ENCODE peak calls at places on chromosomes 7 and 10, in six cellular contexts. V is body of pancreas, C is type B pancreatic cell, W is endothelial cell, N is dorsolateral prefrontal cortex, E is MM.1S. S is an unnamed sample.

GRCh38 chr7:115329006-115329405 is 407.1 kb downstream of the MDFIC start:
- DNase-seq in V (no peak), C (no peak), W (no peak), N (no peak), E (no peak), S (no peak)

GRCh38 chr10:78656815-78657621 is 411.7 kb upstream of the ZMIZ1 start:
- DNase-seq in V (no peak), C (peak), W (no peak), N (peak), E (no peak), S (no peak)

GRCh38 chr10:12782537-12782936 is 219.0 kb downstream of the CCDC3 start:
- DNase-seq in V (peak), C (no peak), W (peak), N (no peak), E (no peak), S (no peak)

GRCh38 chr7:144036302-144036858 is 12.4 kb upstream of the OR2A5 start:
- DNase-seq in V (no peak), C (no peak), W (no peak), N (no peak), E (no peak), S (no peak)

GRCh38 chr10:116026315-116026714 is 246.7 kb downstream of the GFRA1 start:
- DNase-seq in V (no peak), C (no peak), W (no peak), N (no peak), E (no peak), S (no peak)

GRCh38 chr10:66822801-66823200 is 103.0 kb upstream of the LRRTM3 start:
- DNase-seq in V (no peak), C (no peak), W (no peak), N (no peak), E (no peak), S (no peak)

GRCh38 chr10:109696462-109696861 is 226.8 kb downstream of the XPNPEP1 start:
- DNase-seq in V (no peak), C (no peak), W (no peak), N (no peak), E (no peak), S (no peak)

GRCh38 chr7:142438235-142438922 is 180.5 kb upstream of the PRSS58 start:
- DNase-seq in V (peak), C (no peak), W (peak), N (no peak), E (peak), S (no peak)

GRCh38 chr10:123847686-123848432 is 43.7 kb downstream of the CPXM2 start:
- DNase-seq in V (no peak), C (no peak), W (no peak), N (no peak), E (no peak), S (no peak)

GRCh38 chr7:150945853-150946825 is 32.0 kb downstream of the KCNH2 start:
- DNase-seq in V (peak), C (no peak), W (no peak), N (peak), E (no peak), S (no peak)

GRCh38 chr10:83312570-83312969 is 826.7 kb upstream of the GHITM start:
- DNase-seq in V (no peak), C (no peak), W (no peak), N (no peak), E (no peak), S (no peak)

DNA sequence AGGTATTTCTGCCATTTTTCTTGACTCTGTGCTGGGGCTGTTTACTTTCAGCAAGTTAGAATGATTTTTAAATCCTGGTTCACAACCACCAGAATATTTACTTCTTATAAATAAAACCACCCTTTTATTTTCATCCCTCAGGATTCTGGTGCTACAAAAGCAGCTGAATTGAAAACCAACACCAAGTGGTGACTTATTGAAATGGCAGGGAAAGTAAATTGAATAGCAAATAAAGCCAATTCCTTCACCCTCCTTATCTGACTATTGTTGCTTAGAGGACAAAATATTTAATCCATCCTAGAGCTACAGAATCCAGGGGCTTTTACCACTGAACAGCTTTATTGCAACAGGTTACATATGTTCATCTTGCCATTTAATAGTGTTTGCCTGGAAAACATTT is 828.6 kb upstream of the GHITM start:
- DNase-seq in V (no peak), C (no peak), W (no peak), N (no peak), E (no peak), S (no peak)
- TF ChIP-seq CTCF in V (no peak), C (peak), W (peak), N (no peak), E (no peak), S (no peak)

GRCh38 chr7:128137096-128137655 is 103.9 kb upstream of the LEP start:
- DNase-seq in V (no peak), C (no peak), W (no peak), N (no peak), E (no peak), S (no peak)

GRCh38 chr7:128136215-128136597 is 104.9 kb upstream of the LEP start:
- DNase-seq in V (no peak), C (no peak), W (peak), N (no peak), E (no peak), S (no peak)

GRCh38 chr7:128132426-128133069 is 101.3 kb upstream of the LRRC4 start:
- DNase-seq in V (no peak), C (no peak), W (no peak), N (no peak), E (no peak), S (no peak)

GRCh38 chr7:128131701-128132100 is 100.5 kb upstream of the LRRC4 start:
- DNase-seq in V (no peak), C (no peak), W (no peak), N (no peak), E (no peak), S (no peak)

GRCh38 chr7:128135275-128136214 is 104.3 kb upstream of the LRRC4 start:
- DNase-seq in V (peak), C (no peak), W (peak), N (peak), E (peak), S (peak)
- TF ChIP-seq CTCF in V (peak), C (peak), W (peak), N (peak), E (peak), S (peak)

DNA sequence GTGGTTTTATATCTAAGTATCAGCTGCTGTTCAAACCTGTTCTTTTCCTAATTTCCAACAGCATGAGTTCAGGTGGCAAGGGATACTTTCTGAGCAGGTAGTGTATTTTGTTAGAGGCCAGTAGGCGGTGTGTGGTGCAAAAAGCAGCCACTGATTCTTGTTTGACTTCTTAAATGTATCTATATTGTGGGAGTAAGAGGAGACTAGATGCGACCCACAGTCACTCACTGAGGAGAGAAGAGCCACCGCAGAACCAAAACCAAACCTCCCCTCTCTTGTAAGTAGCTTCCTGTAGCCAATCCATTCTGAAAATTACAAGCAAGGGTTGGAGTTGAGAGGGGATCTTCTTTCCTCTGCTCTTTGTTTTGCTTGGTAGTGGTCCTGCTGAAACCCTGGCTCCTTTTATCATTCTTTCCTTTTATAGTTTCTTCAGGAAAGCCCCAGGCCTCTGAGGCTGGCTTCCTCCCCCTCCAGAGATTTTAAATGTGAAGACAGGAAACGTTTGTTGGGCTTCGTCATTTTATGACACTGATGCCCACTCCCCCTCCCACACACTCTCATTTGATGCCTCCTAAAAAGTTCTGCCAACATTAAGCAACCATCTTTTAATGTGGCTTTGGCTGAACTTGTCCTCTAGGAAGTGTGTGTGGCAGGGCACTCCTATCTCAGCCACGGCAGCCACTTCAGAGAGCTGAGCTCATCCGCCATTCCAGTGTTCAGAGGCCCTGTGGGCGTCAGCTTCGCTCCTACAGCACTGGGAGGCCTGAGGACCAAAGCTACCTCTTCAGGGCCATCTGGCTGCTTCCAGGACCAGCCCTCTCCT is 566.1 kb downstream of the SUGCT start:
- DNase-seq in V (no peak), C (no peak), W (no peak), N (no peak), E (no peak), S (no peak)
- TF ChIP-seq CTCF in V (no peak), C (no peak), W (no peak), N (no peak), E (no peak), S (no peak)

DNA sequence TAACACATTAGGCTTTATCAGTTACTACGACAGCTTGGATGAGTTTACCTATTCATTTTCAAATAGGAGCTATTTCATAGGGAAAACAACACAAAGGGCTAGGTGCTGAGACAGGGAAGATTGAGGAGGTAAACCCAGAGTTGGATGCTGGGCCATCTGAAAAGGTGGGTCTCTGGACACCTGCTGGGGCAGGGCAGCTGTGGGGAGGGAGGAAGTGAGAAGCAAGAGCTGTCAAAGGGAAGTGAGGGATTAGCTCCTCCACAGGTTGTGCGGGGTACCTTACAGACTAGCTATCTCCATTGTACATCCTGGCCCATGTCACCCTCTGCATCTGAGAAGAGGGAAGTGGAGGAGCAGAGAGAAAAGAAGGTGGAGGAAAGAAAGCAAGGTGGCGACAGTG is 48.9 kb downstream of the BLNK start:
- DNase-seq in V (no peak), C (no peak), W (no peak), N (no peak), E (peak), S (no peak)
- TF ChIP-seq CTCF in V (no peak), C (no peak), W (no peak), N (no peak), E (peak), S (no peak)

GRCh38 chr7:80453699-80454340 is 58.0 kb downstream of the GNAT3 start:
- DNase-seq in V (no peak), C (no peak), W (no peak), N (no peak), E (peak), S (no peak)
- TF ChIP-seq CTCF in V (peak), C (peak), W (peak), N (peak), E (peak), S (no peak)

GRCh38 chr7:4613855-4614548 is 68.1 kb upstream of the FOXK1 start:
- DNase-seq in V (no peak), C (no peak), W (no peak), N (no peak), E (no peak), S (no peak)

GRCh38 chr7:4610768-4611467 is 71.2 kb upstream of the FOXK1 start:
- DNase-seq in V (peak), C (no peak), W (peak), N (no peak), E (peak), S (peak)

GRCh38 chr7:4616116-4616515 is 66.0 kb upstream of the FOXK1 start:
- DNase-seq in V (no peak), C (no peak), W (no peak), N (no peak), E (no peak), S (no peak)

GRCh38 chr7:4612237-4612636 is 69.9 kb upstream of the FOXK1 start:
- DNase-seq in V (no peak), C (no peak), W (no peak), N (no peak), E (no peak), S (no peak)

GRCh38 chr7:4612939-4613841 is 68.9 kb upstream of the FOXK1 start:
- DNase-seq in V (peak), C (no peak), W (no peak), N (no peak), E (no peak), S (no peak)
- TF ChIP-seq CTCF in V (no peak), C (no peak), W (no peak), N (no peak), E (no peak), S (no peak)

DNA sequence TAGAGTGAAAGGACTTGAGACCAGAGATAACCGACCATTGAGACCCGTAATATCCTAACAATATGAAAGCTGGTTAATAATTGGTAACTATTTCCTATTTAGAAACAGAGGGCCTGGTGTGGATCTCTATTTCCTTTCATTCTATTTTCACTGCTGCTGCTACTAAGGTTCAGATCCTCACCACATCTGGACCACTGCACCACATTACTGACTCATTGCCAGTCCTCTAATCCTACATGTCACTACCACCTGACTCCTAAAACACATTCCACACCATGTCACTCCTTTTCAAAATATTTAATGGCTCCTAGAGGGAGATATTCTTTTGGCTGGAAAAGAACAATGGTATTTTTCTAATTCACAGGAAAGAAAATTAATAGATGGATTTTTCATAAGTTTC is 6.4 kb downstream of the USP54 start:
- DNase-seq in V (no peak), C (no peak), W (no peak), N (no peak), E (no peak), S (no peak)
- TF ChIP-seq CTCF in V (no peak), C (no peak), W (no peak), N (no peak), E (no peak), S (no peak)

GRCh38 chr7:19663816-19664531 is 44.9 kb downstream of the POLR1F start:
- DNase-seq in V (no peak), C (no peak), W (no peak), N (no peak), E (peak), S (no peak)

GRCh38 chr7:19670806-19671205 is 38.0 kb downstream of the POLR1F start:
- DNase-seq in V (no peak), C (no peak), W (no peak), N (no peak), E (no peak), S (no peak)

GRCh38 chr7:19665399-19666008 is 43.3 kb downstream of the POLR1F start:
- DNase-seq in V (no peak), C (no peak), W (no peak), N (no peak), E (peak), S (no peak)
- TF ChIP-seq CTCF in V (peak), C (peak), W (peak), N (peak), E (peak), S (no peak)

GRCh38 chr7:83005410-83005809 is 157.3 kb downstream of the PCLO start:
- DNase-seq in V (no peak), C (no peak), W (no peak), N (no peak), E (peak), S (no peak)
- TF ChIP-seq CTCF in V (no peak), C (peak), W (peak), N (no peak), E (peak), S (no peak)

GRCh38 chr10:35127289-35127891 is 744 bp downstream of the CREM start:
- DNase-seq in V (peak), C (peak), W (peak), N (peak), E (peak), S (no peak)

GRCh38 chr10:35129185-35129674 is 2.6 kb downstream of the CREM start:
- DNase-seq in V (no peak), C (no peak), W (no peak), N (no peak), E (no peak), S (no peak)

GRCh38 chr10:35126062-35126529 is 550 bp upstream of the CREM start:
- DNase-seq in V (no peak), C (no peak), W (no peak), N (no peak), E (no peak), S (no peak)

GRCh38 chr10:35124540-35124939 is 2.1 kb upstream of the CREM start:
- DNase-seq in V (no peak), C (no peak), W (no peak), N (no peak), E (no peak), S (no peak)

DNA sequence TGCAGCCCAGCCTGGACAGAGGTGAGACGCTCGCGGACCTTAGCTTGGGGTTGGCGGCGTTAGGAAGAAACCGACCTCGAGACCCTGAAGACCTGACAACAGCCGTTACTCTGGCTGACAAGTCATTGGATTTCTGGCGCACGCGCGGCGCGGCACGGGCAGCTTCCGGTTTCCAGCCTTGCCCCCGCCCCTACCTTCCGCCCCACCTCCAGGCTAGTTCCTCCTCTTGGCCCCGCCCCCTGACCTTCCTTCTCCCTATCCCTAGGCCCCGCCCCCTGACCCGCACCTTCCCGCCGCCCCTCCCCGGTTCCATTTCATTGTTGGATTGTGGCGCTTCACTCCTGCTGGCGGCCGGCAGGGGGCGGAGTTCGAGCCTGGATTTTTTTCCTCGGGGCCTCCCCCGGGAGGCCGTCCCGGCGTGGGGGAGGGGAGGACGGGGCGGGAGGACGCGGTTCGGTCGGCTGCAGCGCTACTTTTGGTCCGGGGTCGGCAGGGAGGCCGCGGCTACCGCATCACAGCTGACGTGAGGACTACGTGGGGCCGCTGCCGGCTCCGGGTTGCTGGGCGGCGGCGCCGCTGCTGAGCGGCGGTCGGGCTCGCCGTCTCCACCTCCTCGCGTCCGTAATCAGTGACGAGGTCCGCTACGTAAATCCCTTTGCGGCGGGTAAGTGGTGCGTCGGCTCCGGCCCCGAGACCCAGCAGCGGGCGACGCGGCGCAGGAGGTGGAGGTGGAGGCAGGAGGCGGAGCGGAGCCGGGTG is at the start of gene CREM:
- DNase-seq in V (peak), C (peak), W (peak), N (peak), E (peak), S (peak)
- TF ChIP-seq CTCF in V (peak), C (peak), W (peak), N (peak), E (peak), S (peak)